ENCODE peak calls at places on chromosomes 5 and 9, in six cellular contexts. T is right cardiac atrium; B is lower lobe of right lung; F is cardiac fibroblast; L is Caco-2; K is naive thymus-derived CD4-positive, alpha-beta T cell. A is an unnamed sample.

GRCh38 chr9:79127661-79128060 is 444.1 kb upstream of the TLE4 start:
- DNase-seq in T (no peak), B (no peak), F (no peak), L (no peak), K (no peak), A (no peak)

GRCh38 chr5:161676109-161676508 is 9.4 kb upstream of the GABRA6 start:
- DNase-seq in T (no peak), B (no peak), F (no peak), L (no peak), K (no peak), A (no peak)

GRCh38 chr9:110327735-110328134 is 9.9 kb downstream of the TXNDC8 start:
- DNase-seq in T (no peak), B (no peak), F (no peak), L (no peak), K (no peak), A (no peak)

GRCh38 chr5:128494516-128494915 is 43.5 kb downstream of the FBN2 start:
- DNase-seq in T (no peak), B (no peak), F (no peak), L (no peak), K (no peak), A (no peak)

GRCh38 chr5:172167893-172168292 is 20.1 kb downstream of the STK10 start:
- DNase-seq in T (no peak), B (no peak), F (no peak), L (no peak), K (no peak), A (no peak)

GRCh38 chr5:91318727-91319126 is 64.4 kb downstream of the ARRDC3 start:
- DNase-seq in T (no peak), B (peak; percentile 14), F (no peak), L (no peak), K (no peak), A (no peak)

GRCh38 chr5:175590471-175590881 is 67.4 kb upstream of the HRH2 start:
- DNase-seq in T (no peak), B (no peak), F (peak; percentile 93), L (no peak), K (no peak), A (no peak)

GRCh38 chr9:751137-752051 is 90.1 kb upstream of the DMRT1 start:
- DNase-seq in T (no peak), B (no peak), F (peak; percentile 79), L (no peak), K (no peak), A (peak; percentile 60)

GRCh38 chr9:2087500-2088313 is 72.6 kb downstream of the SMARCA2 start:
- DNase-seq in T (no peak), B (no peak), F (peak; percentile 59), L (no peak), K (peak; percentile 36), A (no peak)

GRCh38 chr5:119302916-119303897 is 52.6 kb upstream of the TNFAIP8 start:
- DNase-seq in T (no peak), B (no peak), F (peak; percentile 95), L (peak; percentile 76), K (no peak), A (no peak)

GRCh38 chr9:106878943-106879916 is 16.3 kb downstream of the ZNF462 start:
- DNase-seq in T (peak; percentile 80), B (no peak), F (peak; percentile 96), L (no peak), K (no peak), A (peak; percentile 86)

GRCh38 chr5:11182441-11183080 is 421.5 kb upstream of the DAP start:
- DNase-seq in T (no peak), B (no peak), F (peak; percentile 26), L (no peak), K (no peak), A (no peak)

GRCh38 chr9:99635032-99635431 is 186.7 kb upstream of the NR4A3 start:
- DNase-seq in T (no peak), B (no peak), F (no peak), L (no peak), K (no peak), A (no peak)

GRCh38 chr5:103262422-103262871 is 3.9 kb downstream of the MACIR start:
- DNase-seq in T (no peak), B (no peak), F (peak; percentile 69), L (no peak), K (no peak), A (no peak)

GRCh38 chr9:128072144-128073021 is 4.4 kb downstream of the SLC25A25 start:
- DNase-seq in T (peak; percentile 75), B (peak; percentile 77), F (peak; percentile 87), L (no peak), K (no peak), A (peak; percentile 97)

GRCh38 chr9:134630861-134631260 is 10.7 kb upstream of the COL5A1 start:
- DNase-seq in T (peak; percentile 40), B (peak; percentile 20), F (no peak), L (peak; percentile 16), K (no peak), A (no peak)

GRCh38 chr9:35774907-35775635 is 16.3 kb upstream of the NPR2 start:
- DNase-seq in T (peak; percentile 66), B (no peak), F (peak; percentile 46), L (no peak), K (no peak), A (no peak)

GRCh38 chr9:133975511-133975910 is 16.6 kb downstream of the VAV2 start:
- DNase-seq in T (peak; percentile 4), B (peak; percentile 6), F (no peak), L (no peak), K (no peak), A (no peak)

DNA sequence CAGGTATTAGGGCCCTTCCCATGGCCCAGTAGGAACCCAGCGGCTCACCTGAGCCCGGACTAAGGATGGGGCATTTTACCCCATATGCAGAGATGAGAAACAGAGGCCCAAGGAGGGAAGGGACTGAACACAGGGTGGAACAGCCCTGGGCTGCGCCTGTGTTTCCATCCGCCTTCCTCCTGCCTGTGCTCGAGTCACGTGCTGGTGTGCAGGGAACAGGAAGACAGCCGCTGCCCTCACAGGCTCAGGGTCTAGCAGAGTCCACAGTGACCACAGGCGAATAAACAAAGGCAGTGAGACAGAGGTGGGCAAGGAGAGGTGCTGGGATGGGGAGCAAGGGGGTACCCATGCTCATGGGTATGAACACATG is 129.4 kb downstream of the C9orf50 start:
- DNase-seq in T (peak; percentile 36), B (peak; percentile 83), F (no peak), L (no peak), K (no peak), A (peak; percentile 89)
- H3K4me3 ChIP-seq in T (no peak overlapping the region), B (peak overlapping the region; percentile 69), F (peak overlapping the region; percentile 14), L (no peak overlapping the region), K (no peak overlapping the region), A (peak overlapping the region; percentile 59)

DNA sequence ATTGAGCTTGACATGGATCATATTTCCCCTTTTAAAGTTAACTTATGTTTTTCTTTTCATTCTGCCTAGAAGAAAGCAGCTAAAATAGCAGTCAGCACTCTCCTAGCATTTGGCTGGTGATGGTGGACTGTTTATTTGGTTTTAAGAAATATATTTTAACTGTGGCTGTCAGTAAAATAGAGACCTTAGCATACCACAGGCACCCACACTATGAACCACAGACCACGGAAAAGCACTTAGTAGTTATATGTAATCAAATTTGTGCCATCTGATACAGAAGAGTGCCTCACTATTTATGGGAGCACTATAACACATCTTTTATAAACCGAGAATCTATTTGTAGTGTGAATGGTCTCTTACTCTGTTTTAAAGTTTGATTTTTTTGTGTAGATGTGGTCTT is 1.7 kb upstream of the CFAP95 start:
- DNase-seq in T (no peak), B (no peak), F (no peak), L (no peak), K (no peak), A (no peak)
- H3K4me3 ChIP-seq in T (no peak overlapping the region), B (no peak overlapping the region), F (no peak overlapping the region), L (no peak overlapping the region), K (no peak overlapping the region), A (no peak overlapping the region)

GRCh38 chr5:35861718-35862117 is 5.0 kb downstream of the IL7R start:
- DNase-seq in T (no peak), B (no peak), F (no peak), L (no peak), K (no peak), A (no peak)

GRCh38 chr5:35857606-35858205 is 1.0 kb downstream of the IL7R start:
- DNase-seq in T (no peak), B (no peak), F (peak; percentile 48), L (no peak), K (no peak), A (no peak)

GRCh38 chr5:35857004-35857345 is 284 bp downstream of the IL7R start:
- DNase-seq in T (no peak), B (no peak), F (no peak), L (no peak), K (no peak), A (no peak)

GRCh38 chr5:35860686-35861085 is 4.0 kb downstream of the IL7R start:
- DNase-seq in T (no peak), B (no peak), F (no peak), L (no peak), K (no peak), A (no peak)

DNA sequence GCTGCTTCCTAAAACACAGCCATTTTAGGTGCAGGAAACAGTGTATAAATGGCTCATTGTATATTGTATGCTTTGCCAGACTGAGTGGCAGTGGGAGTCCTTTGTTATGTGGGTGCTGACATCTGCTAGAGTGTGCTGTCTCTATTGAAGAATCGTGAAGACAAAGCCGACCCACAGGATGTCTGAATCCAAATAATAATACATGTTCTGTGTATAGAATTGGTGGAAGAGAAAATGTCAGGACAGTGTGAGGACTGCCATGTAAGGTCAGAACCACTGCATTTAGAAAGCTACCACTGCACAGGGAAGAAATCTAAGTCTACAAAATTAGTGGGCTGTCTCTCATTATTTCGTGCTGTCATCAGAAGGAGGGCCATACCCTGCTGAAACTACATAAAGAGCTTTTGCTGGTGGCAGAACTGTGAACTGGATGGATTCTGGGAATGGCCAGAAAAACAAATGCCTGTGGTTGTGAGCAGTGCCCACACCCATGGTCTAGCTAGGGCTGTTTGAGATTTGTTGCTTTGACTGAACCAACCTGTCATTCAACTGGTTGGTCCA is 2.5 kb downstream of the IL7R start:
- DNase-seq in T (no peak), B (no peak), F (no peak), L (no peak), K (peak; percentile 62), A (no peak)
- H3K4me3 ChIP-seq in T (no peak overlapping the region), B (peak overlapping the region; percentile 48), F (no peak overlapping the region), L (no peak overlapping the region), K (peak overlapping the region; percentile 80), A (no peak overlapping the region)

GRCh38 chr9:72292184-72292787 is 72.7 kb downstream of the ZFAND5 start:
- DNase-seq in T (no peak), B (no peak), F (peak; percentile 71), L (no peak), K (no peak), A (no peak)
- H3K4me3 ChIP-seq in T (no peak overlapping the region), B (no peak overlapping the region), F (no peak overlapping the region), L (no peak overlapping the region), K (no peak overlapping the region), A (no peak overlapping the region)

GRCh38 chr5:72178910-72179815 is 71.9 kb downstream of the MAP1B start:
- DNase-seq in T (peak; percentile 83), B (no peak), F (peak; percentile 95), L (no peak), K (no peak), A (peak; percentile 87)
- H3K4me3 ChIP-seq in T (peak overlapping the region; percentile 17), B (no peak overlapping the region), F (peak overlapping the region; percentile 9), L (no peak overlapping the region), K (no peak overlapping the region), A (peak overlapping the region; percentile 25)

A was measured in right atrium auricular region.